ENCODE peak calls at places on chromosome 19, in ten cellular contexts. One of them, this sample, is unnamed.
A peak's percentile ranks its signal among the peaks of the same experiment; 100 is the strongest.

GRCh38 chr19:38134538-38135149 is 89.4 kb downstream of the DPF1 start:
- DNase-seq in NCI-H1092: peak; percentile 7
- DNase-seq in activated naive CD4-positive, alpha-beta T cell: no peak
- DNase-seq in CD8-positive, alpha-beta T cell: peak; percentile 32
- DNase-seq in AG09309: no peak
- DNase-seq in left colon: peak; percentile 30
- DNase-seq in fibroblast of pulmonary artery: peak; percentile 60
- DNase-seq in RWPE1: no peak
- DNase-seq in stimulated activated CD4-positive, alpha-beta T cell treated with anti-CD3 and anti-CD28 coated beads, Interleukin-15, amount 100 ng/mL, for 1 hour: no peak
- DNase-seq in effector CD4-positive, alpha-beta T cell: peak; percentile 10
- DNase-seq in this sample: peak; percentile 50

GRCh38 chr19:46197314-46198070 is 32.0 kb upstream of the IGFL1 start:
- DNase-seq in left colon: no peak
- DNase-seq in AG09309: no peak
- DNase-seq in NCI-H1092: no peak
- DNase-seq in stimulated activated CD4-positive, alpha-beta T cell treated with anti-CD3 and anti-CD28 coated beads, Interleukin-15, amount 100 ng/mL, for 1 hour: no peak
- DNase-seq in fibroblast of pulmonary artery: no peak
- DNase-seq in CD8-positive, alpha-beta T cell: no peak
- DNase-seq in RWPE1: no peak
- DNase-seq in activated naive CD4-positive, alpha-beta T cell: no peak
- DNase-seq in effector CD4-positive, alpha-beta T cell: no peak
- DNase-seq in this sample: no peak

GRCh38 chr19:35346193-35347052 is 1.3 kb upstream of the FFAR1 start:
- DNase-seq in RWPE1: no peak
- DNase-seq in left colon: peak; percentile 63
- DNase-seq in effector CD4-positive, alpha-beta T cell: peak; percentile 52
- DNase-seq in NCI-H1092: no peak
- DNase-seq in fibroblast of pulmonary artery: no peak
- DNase-seq in AG09309: no peak
- DNase-seq in stimulated activated CD4-positive, alpha-beta T cell treated with anti-CD3 and anti-CD28 coated beads, Interleukin-15, amount 100 ng/mL, for 1 hour: peak; percentile 48
- DNase-seq in activated naive CD4-positive, alpha-beta T cell: no peak
- DNase-seq in CD8-positive, alpha-beta T cell: peak; percentile 72
- DNase-seq in this sample: no peak

GRCh38 chr19:45340232-45340898 is at the start of gene KLC3:
- DNase-seq in effector CD4-positive, alpha-beta T cell: peak; percentile 21
- DNase-seq in AG09309: no peak
- DNase-seq in activated naive CD4-positive, alpha-beta T cell: no peak
- DNase-seq in CD8-positive, alpha-beta T cell: peak; percentile 29
- DNase-seq in fibroblast of pulmonary artery: no peak
- DNase-seq in stimulated activated CD4-positive, alpha-beta T cell treated with anti-CD3 and anti-CD28 coated beads, Interleukin-15, amount 100 ng/mL, for 1 hour: peak; percentile 22
- DNase-seq in NCI-H1092: no peak
- DNase-seq in left colon: peak; percentile 68
- DNase-seq in RWPE1: peak; percentile 81
- DNase-seq in this sample: peak; percentile 29

GRCh38 chr19:1811942-1812425 is at the start of gene ATP8B3:
- DNase-seq in left colon: no peak
- DNase-seq in fibroblast of pulmonary artery: no peak
- DNase-seq in activated naive CD4-positive, alpha-beta T cell: no peak
- DNase-seq in CD8-positive, alpha-beta T cell: peak; percentile 71
- DNase-seq in effector CD4-positive, alpha-beta T cell: peak; percentile 69
- DNase-seq in NCI-H1092: no peak
- DNase-seq in AG09309: no peak
- DNase-seq in RWPE1: peak; percentile 98
- DNase-seq in stimulated activated CD4-positive, alpha-beta T cell treated with anti-CD3 and anti-CD28 coated beads, Interleukin-15, amount 100 ng/mL, for 1 hour: peak; percentile 63
- DNase-seq in this sample: no peak

GRCh38 chr19:7670150-7670784 is 1.4 kb downstream of the RETN start:
- DNase-seq in NCI-H1092: no peak
- DNase-seq in CD8-positive, alpha-beta T cell: peak; percentile 26
- DNase-seq in AG09309: no peak
- DNase-seq in effector CD4-positive, alpha-beta T cell: no peak
- DNase-seq in fibroblast of pulmonary artery: no peak
- DNase-seq in RWPE1: no peak
- DNase-seq in left colon: no peak
- DNase-seq in stimulated activated CD4-positive, alpha-beta T cell treated with anti-CD3 and anti-CD28 coated beads, Interleukin-15, amount 100 ng/mL, for 1 hour: no peak
- DNase-seq in activated naive CD4-positive, alpha-beta T cell: no peak
- DNase-seq in this sample: no peak

GRCh38 chr19:1455336-1456120 is 5.6 kb downstream of the APC2 start:
- DNase-seq in AG09309: no peak
- DNase-seq in fibroblast of pulmonary artery: peak; percentile 61
- DNase-seq in RWPE1: peak; percentile 90
- DNase-seq in CD8-positive, alpha-beta T cell: peak; percentile 53
- DNase-seq in effector CD4-positive, alpha-beta T cell: peak; percentile 30
- DNase-seq in left colon: peak; percentile 84
- DNase-seq in NCI-H1092: no peak
- DNase-seq in activated naive CD4-positive, alpha-beta T cell: no peak
- DNase-seq in stimulated activated CD4-positive, alpha-beta T cell treated with anti-CD3 and anti-CD28 coated beads, Interleukin-15, amount 100 ng/mL, for 1 hour: no peak
- DNase-seq in this sample: peak; percentile 74

GRCh38 chr19:46147791-46148288 is at the start of gene IGFL2:
- DNase-seq in AG09309: no peak
- DNase-seq in CD8-positive, alpha-beta T cell: no peak
- DNase-seq in effector CD4-positive, alpha-beta T cell: no peak
- DNase-seq in RWPE1: peak; percentile 14
- DNase-seq in stimulated activated CD4-positive, alpha-beta T cell treated with anti-CD3 and anti-CD28 coated beads, Interleukin-15, amount 100 ng/mL, for 1 hour: no peak
- DNase-seq in activated naive CD4-positive, alpha-beta T cell: no peak
- DNase-seq in NCI-H1092: no peak
- DNase-seq in left colon: no peak
- DNase-seq in fibroblast of pulmonary artery: peak; percentile 29
- DNase-seq in this sample: peak; percentile 61

GRCh38 chr19:38070573-38070972 is 153.4 kb downstream of the DPF1 start:
- DNase-seq in AG09309: peak; percentile 5
- DNase-seq in activated naive CD4-positive, alpha-beta T cell: no peak
- DNase-seq in RWPE1: peak; percentile 30
- DNase-seq in left colon: no peak
- DNase-seq in stimulated activated CD4-positive, alpha-beta T cell treated with anti-CD3 and anti-CD28 coated beads, Interleukin-15, amount 100 ng/mL, for 1 hour: no peak
- DNase-seq in effector CD4-positive, alpha-beta T cell: no peak
- DNase-seq in fibroblast of pulmonary artery: peak; percentile 60
- DNase-seq in CD8-positive, alpha-beta T cell: no peak
- DNase-seq in NCI-H1092: no peak
- DNase-seq in this sample: peak; percentile 78

This sample was measured in bronchial epithelial cell.